ENCODE peak calls at places on chromosomes 3 and 15, in four cellular contexts. O is HCT116, W is GM23248, L is H1. F is an unnamed sample.

GRCh38 chr3:23601020-23601822 is 204.5 kb upstream of the UBE2E1 start:
- DNase-seq in O (no peak), W (peak; percentile 37), L (no peak), F (no peak)

GRCh38 chr3:158368271-158368670 is 202.7 kb upstream of the MLF1 start:
- DNase-seq in O (no peak), W (no peak), L (no peak), F (no peak)

GRCh38 chr3:15726043-15726442 is 71.7 kb downstream of the ANKRD28 start:
- DNase-seq in O (no peak), W (peak; percentile 54), L (no peak), F (no peak)

GRCh38 chr15:59456114-59456513 is 18.1 kb downstream of the FAM81A start:
- DNase-seq in O (peak; percentile 8), W (no peak), L (no peak), F (no peak)

GRCh38 chr15:100338971-100339444 is 2.8 kb downstream of the ADAMTS17 start:
- DNase-seq in O (peak; percentile 37), W (peak; percentile 69), L (no peak), F (peak; percentile 46)

GRCh38 chr3:86245360-86245759 is 745.6 kb downstream of the VGLL3 start:
- DNase-seq in O (no peak), W (no peak), L (no peak), F (peak; percentile 27)

GRCh38 chr3:29072626-29073025 is 208.2 kb upstream of the RBMS3 start:
- DNase-seq in O (no peak), W (peak; percentile 61), L (no peak), F (no peak)

GRCh38 chr3:177228601-177229190 is 31.4 kb upstream of the TBL1XR1 start:
- DNase-seq in O (no peak), W (no peak), L (no peak), F (no peak)

GRCh38 chr3:45387636-45388348 is 584 bp upstream of the LARS2 start:
- DNase-seq in O (no peak), W (no peak), L (no peak), F (peak; percentile 9)

GRCh38 chr3:32872487-32873382 is 54.9 kb downstream of the TRIM71 start:
- DNase-seq in O (no peak), W (peak; percentile 31), L (no peak), F (no peak)

GRCh38 chr15:80840173-80841130 is 61.3 kb downstream of the CEMIP start:
- DNase-seq in O (no peak), W (peak; percentile 47), L (no peak), F (no peak)

GRCh38 chr3:25385807-25386512 is 42.1 kb upstream of the RARB start:
- DNase-seq in O (no peak), W (no peak), L (no peak), F (no peak)

GRCh38 chr3:139480585-139480984 is 4.3 kb upstream of the RBP2 start:
- DNase-seq in O (no peak), W (no peak), L (no peak), F (no peak)

GRCh38 chr3:138875754-138876664 is 41.3 kb upstream of the PIK3CB start:
- DNase-seq in O (no peak), W (no peak), L (no peak), F (peak; percentile 53)

GRCh38 chr15:93130111-93130510 is 41.1 kb upstream of the RGMA start:
- DNase-seq in O (no peak), W (no peak), L (no peak), F (no peak)

GRCh38 chr15:80581976-80582375 is 113.1 kb upstream of the ABHD17C start:
- DNase-seq in O (no peak), W (peak; percentile 54), L (no peak), F (no peak)

GRCh38 chr15:41284425-41285177 is 47.8 kb downstream of the OIP5 start:
- DNase-seq in O (no peak), W (peak; percentile 61), L (no peak), F (peak; percentile 10)

GRCh38 chr3:54122046-54122801 is at the start of gene CACNA2D3:
- DNase-seq in O (no peak), W (peak; percentile 41), L (no peak), F (peak; percentile 65)

GRCh38 chr3:128849776-128850542 is 29.5 kb upstream of the ACAD9 start:
- DNase-seq in O (no peak), W (peak; percentile 20), L (no peak), F (no peak)

GRCh38 chr3:45178131-45179023 is 32.2 kb upstream of the CDCP1 start:
- DNase-seq in O (no peak), W (no peak), L (no peak), F (no peak)

GRCh38 chr3:107065094-107065861 is 312.0 kb upstream of the CCDC54 start:
- DNase-seq in O (no peak), W (peak; percentile 49), L (no peak), F (no peak)

GRCh38 chr15:63165166-63165859 is 8.0 kb upstream of the RPS27L start:
- DNase-seq in O (no peak), W (peak; percentile 23), L (no peak), F (no peak)

GRCh38 chr3:134312873-134313838 is 61.1 kb downstream of the AMOTL2 start:
- DNase-seq in O (no peak), W (peak; percentile 84), L (no peak), F (no peak)

GRCh38 chr15:100261302-100262240 is 80.2 kb downstream of the ADAMTS17 start:
- DNase-seq in O (no peak), W (no peak), L (no peak), F (no peak)

GRCh38 chr3:7574435-7574834 is 713.5 kb downstream of the GRM7 start:
- DNase-seq in O (no peak), W (no peak), L (no peak), F (no peak)

GRCh38 chr3:151210676-151211381 is 7.8 kb upstream of the GPR171 start:
- DNase-seq in O (no peak), W (peak; percentile 12), L (no peak), F (no peak)

GRCh38 chr3:159583662-159584061 is 405.0 kb upstream of the IL12A start:
- DNase-seq in O (no peak), W (peak; percentile 61), L (no peak), F (no peak)

GRCh38 chr3:42371776-42372175 is 38.6 kb downstream of the LYZL4 start:
- DNase-seq in O (no peak), W (no peak), L (no peak), F (no peak)

GRCh38 chr15:34358948-34359347 is 8.0 kb downstream of the LPCAT4 start:
- DNase-seq in O (no peak), W (no peak), L (no peak), F (no peak)
- H2AFZ ChIP-seq in O (no peak overlapping the region), W (no peak overlapping the region), L (no peak overlapping the region), F (no peak overlapping the region)

DNA sequence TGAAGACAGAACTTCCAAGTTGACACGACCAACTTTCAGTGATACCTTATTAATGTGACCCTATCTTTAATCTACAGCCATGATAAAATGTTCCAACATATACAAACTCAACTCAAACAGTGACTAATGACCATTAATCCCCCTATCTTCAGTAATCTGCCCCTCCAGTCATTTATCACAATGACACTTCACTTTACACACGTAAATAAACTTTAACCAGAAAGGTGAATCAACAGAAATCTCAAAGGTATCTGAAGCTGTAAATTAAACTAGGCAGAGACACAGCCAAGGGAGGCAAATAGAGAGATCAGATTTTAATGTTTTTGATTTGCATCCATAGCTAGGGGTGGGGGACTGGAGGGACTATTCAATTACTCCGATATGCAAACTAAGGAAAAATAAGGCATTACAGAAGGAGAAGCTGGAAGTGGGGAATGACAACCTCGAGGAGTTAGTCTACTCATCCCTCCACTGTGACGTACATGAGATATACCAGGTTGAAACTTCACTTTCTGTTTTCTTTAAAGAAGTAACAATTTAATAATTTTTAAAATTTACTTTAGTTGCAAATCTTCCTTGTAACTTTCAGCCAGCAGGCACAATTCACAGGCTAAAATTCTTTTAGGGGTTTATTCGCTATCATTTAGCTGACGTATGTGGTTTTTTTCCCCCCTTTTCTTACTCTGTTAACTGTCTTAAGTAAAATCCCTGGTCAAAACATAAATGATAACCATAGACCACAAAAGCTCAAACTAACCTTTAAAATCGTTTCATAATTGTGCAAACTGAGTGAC is 751.0 kb downstream of the ROBO1 start:
- DNase-seq in O (no peak), W (peak; percentile 75), L (no peak), F (no peak)
- H3K9ac ChIP-seq in O (no peak overlapping the region), W (peak overlapping the region; percentile 92), L (no peak overlapping the region), F (peak overlapping the region; percentile 93)

GRCh38 chr15:53695365-53695764 is 64.1 kb downstream of the WDR72 start:
- DNase-seq in O (no peak), W (no peak), L (no peak), F (no peak)

GRCh38 chr15:53694534-53694874 is 65.0 kb downstream of the WDR72 start:
- DNase-seq in O (no peak), W (no peak), L (no peak), F (no peak)

DNA sequence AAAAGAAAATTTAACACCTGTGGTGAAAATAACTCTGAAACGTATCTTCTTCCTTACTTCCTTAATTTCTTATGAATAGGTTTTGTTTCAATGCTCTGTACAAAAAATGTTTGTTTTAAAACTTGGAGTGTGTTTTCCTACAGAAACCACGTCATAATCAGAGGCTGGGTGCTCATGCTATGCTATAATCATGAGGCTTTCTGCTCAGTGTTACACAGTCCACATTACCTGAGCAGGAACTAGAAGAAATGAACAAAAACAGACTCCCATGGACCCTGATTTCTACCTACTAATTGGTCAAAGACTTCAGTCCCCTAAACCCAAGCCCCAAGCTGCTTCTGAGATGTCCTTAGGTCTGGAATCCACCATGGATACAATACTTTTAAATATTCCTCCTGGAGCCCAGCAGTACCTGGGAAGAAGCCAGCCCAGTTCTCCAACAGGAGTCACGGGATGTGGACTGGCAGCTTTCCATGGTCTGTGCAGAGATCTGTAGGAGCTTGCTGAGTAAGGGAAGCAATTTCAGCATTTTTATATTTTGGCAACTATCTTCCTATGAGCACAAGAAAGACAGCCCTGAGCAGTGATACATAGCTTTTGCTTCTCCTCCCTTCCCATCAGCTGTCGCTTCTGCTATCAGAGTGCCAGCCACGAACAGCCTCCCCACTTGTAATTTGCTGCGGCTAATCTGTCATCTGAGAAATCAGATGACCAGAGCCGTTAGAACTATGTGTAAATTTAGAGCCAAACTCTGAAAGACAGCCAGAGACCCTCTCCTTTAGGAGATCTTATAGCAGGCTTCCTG is 65.5 kb downstream of the WDR72 start:
- DNase-seq in O (no peak), W (no peak), L (no peak), F (no peak)
- H2AFZ ChIP-seq in O (no peak overlapping the region), W (no peak overlapping the region), L (no peak overlapping the region), F (no peak overlapping the region)

DNA sequence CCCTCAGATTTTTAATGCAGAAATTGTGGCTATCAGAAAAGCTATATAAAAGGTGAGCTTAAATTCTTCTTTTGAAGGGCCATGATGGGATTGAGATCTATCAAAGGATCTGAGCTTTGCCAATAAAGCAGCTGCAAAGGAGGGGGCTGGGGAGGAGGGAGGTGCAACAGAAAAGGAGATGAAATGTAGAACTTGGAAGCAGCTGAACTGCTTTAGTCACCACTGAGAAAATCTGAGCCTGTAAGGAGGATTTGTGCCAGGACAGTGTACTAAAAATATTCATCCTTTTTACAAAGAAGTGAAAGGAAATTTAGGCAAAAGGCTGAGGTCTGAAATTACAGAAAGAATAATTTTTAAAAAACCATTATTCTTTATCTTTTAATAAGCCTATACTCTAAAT is 10.3 kb downstream of the TSPAN3 start:
- DNase-seq in O (no peak), W (peak; percentile 79), L (no peak), F (peak; percentile 21)
- H3K9ac ChIP-seq in O (no peak overlapping the region), W (peak overlapping the region; percentile 62), L (no peak overlapping the region), F (peak overlapping the region; percentile 21)

F was measured in MM.1S.